ENCODE peak calls at places on chromosomes 7 and 10, in nine cellular contexts. One of them, this sample, is unnamed.

GRCh38 chr7:55189447-55189760 is 170.6 kb downstream of the EGFR start:
- DNase-seq in fibroblast of pulmonary artery: no peak
- DNase-seq in CD4-positive, CD25-positive, alpha-beta regulatory T cell: no peak
- DNase-seq in GM06990: no peak
- DNase-seq in cardiac fibroblast: no peak
- DNase-seq in brain microvascular endothelial cell: no peak
- DNase-seq in choroid plexus epithelial cell: peak
- DNase-seq in cardiac muscle cell: no peak
- DNase-seq in IMR-90: no peak
- DNase-seq in this sample: no peak

GRCh38 chr10:132001238-132001977 is 19.7 kb upstream of the BNIP3 start:
- DNase-seq in fibroblast of pulmonary artery: peak
- DNase-seq in CD4-positive, CD25-positive, alpha-beta regulatory T cell: no peak
- DNase-seq in GM06990: no peak
- DNase-seq in cardiac fibroblast: peak
- DNase-seq in brain microvascular endothelial cell: no peak
- DNase-seq in choroid plexus epithelial cell: peak
- DNase-seq in cardiac muscle cell: peak
- DNase-seq in IMR-90: peak
- DNase-seq in this sample: no peak

GRCh38 chr7:157671358-157672255 is 334.8 kb downstream of the DNAJB6 start:
- DNase-seq in fibroblast of pulmonary artery: no peak
- DNase-seq in CD4-positive, CD25-positive, alpha-beta regulatory T cell: no peak
- DNase-seq in GM06990: no peak
- DNase-seq in cardiac fibroblast: no peak
- DNase-seq in brain microvascular endothelial cell: no peak
- DNase-seq in choroid plexus epithelial cell: no peak
- DNase-seq in cardiac muscle cell: no peak
- DNase-seq in IMR-90: no peak
- DNase-seq in this sample: no peak

GRCh38 chr7:4154882-4155281 is 527.2 kb upstream of the FOXK1 start:
- DNase-seq in fibroblast of pulmonary artery: no peak
- DNase-seq in CD4-positive, CD25-positive, alpha-beta regulatory T cell: no peak
- DNase-seq in GM06990: no peak
- DNase-seq in cardiac fibroblast: no peak
- DNase-seq in brain microvascular endothelial cell: no peak
- DNase-seq in choroid plexus epithelial cell: no peak
- DNase-seq in cardiac muscle cell: no peak
- DNase-seq in IMR-90: no peak
- DNase-seq in this sample: no peak

GRCh38 chr7:70347880-70348279 is 749.6 kb downstream of the AUTS2 start:
- DNase-seq in fibroblast of pulmonary artery: no peak
- DNase-seq in CD4-positive, CD25-positive, alpha-beta regulatory T cell: no peak
- DNase-seq in GM06990: peak
- DNase-seq in cardiac fibroblast: no peak
- DNase-seq in brain microvascular endothelial cell: no peak
- DNase-seq in choroid plexus epithelial cell: no peak
- DNase-seq in cardiac muscle cell: no peak
- DNase-seq in IMR-90: no peak
- DNase-seq in this sample: no peak

GRCh38 chr7:16933296-16934248 is 51.8 kb upstream of the AGR3 start:
- DNase-seq in fibroblast of pulmonary artery: peak
- DNase-seq in CD4-positive, CD25-positive, alpha-beta regulatory T cell: no peak
- DNase-seq in GM06990: no peak
- DNase-seq in cardiac fibroblast: no peak
- DNase-seq in brain microvascular endothelial cell: no peak
- DNase-seq in choroid plexus epithelial cell: no peak
- DNase-seq in cardiac muscle cell: no peak
- DNase-seq in IMR-90: no peak
- DNase-seq in this sample: no peak

GRCh38 chr7:155590215-155591023 is 44.1 kb upstream of the CNPY1 start:
- DNase-seq in fibroblast of pulmonary artery: peak
- DNase-seq in CD4-positive, CD25-positive, alpha-beta regulatory T cell: no peak
- DNase-seq in GM06990: no peak
- DNase-seq in cardiac fibroblast: peak
- DNase-seq in brain microvascular endothelial cell: peak
- DNase-seq in choroid plexus epithelial cell: peak
- DNase-seq in cardiac muscle cell: peak
- DNase-seq in IMR-90: peak
- DNase-seq in this sample: peak

GRCh38 chr7:2480071-2480410 is 3.8 kb upstream of the GRIFIN start:
- DNase-seq in fibroblast of pulmonary artery: no peak
- DNase-seq in CD4-positive, CD25-positive, alpha-beta regulatory T cell: no peak
- DNase-seq in GM06990: no peak
- DNase-seq in cardiac fibroblast: peak
- DNase-seq in brain microvascular endothelial cell: no peak
- DNase-seq in choroid plexus epithelial cell: peak
- DNase-seq in cardiac muscle cell: no peak
- DNase-seq in IMR-90: peak
- DNase-seq in this sample: peak

GRCh38 chr10:13633689-13634088 is 46.9 kb downstream of the PRPF18 start:
- DNase-seq in fibroblast of pulmonary artery: peak
- DNase-seq in CD4-positive, CD25-positive, alpha-beta regulatory T cell: no peak
- DNase-seq in GM06990: no peak
- DNase-seq in cardiac fibroblast: peak
- DNase-seq in brain microvascular endothelial cell: peak
- DNase-seq in choroid plexus epithelial cell: peak
- DNase-seq in cardiac muscle cell: peak
- DNase-seq in IMR-90: peak
- DNase-seq in this sample: no peak

DNA sequence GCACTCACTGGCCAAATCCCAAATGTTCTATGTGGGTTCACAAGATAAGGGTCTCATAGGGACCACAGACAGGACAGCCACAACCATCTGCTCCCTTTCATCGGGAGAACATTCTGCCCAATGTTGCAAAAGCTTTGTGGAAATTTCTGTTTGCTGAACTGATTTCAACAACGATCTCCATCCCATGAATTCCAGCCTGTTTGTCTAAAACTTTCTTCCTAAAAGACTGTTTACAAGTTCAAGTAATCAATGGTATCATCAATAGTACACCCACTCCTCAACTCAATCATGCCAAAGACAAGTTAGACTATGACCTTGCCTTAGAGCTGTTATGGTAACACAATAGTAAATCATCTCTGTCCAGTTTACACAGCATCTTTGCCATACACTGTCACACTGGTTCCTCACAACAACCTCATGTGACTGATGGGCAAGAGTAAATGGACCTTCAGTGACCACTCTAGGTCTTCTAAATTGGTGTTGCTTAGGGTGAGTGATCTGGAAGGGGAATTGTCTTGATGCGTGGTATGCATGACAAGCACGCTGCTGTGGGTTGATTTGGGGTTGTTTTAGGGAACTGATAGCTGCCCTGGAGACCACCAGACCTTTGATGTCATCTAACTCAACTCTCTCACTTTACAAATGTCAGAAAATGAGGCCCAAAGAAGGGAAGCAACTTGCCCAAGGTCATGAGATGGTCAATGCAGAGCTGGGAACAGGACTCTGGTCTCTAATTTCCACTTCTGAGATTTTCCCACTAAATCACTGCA is 95.1 kb downstream of the PPP1R3C start:
- DNase-seq in fibroblast of pulmonary artery: no peak
- DNase-seq in CD4-positive, CD25-positive, alpha-beta regulatory T cell: no peak
- DNase-seq in GM06990: no peak
- DNase-seq in cardiac fibroblast: no peak
- DNase-seq in brain microvascular endothelial cell: no peak
- DNase-seq in choroid plexus epithelial cell: no peak
- DNase-seq in cardiac muscle cell: no peak
- DNase-seq in IMR-90: no peak
- DNase-seq in this sample: no peak
- H3K4me3 ChIP-seq in fibroblast of pulmonary artery: no peak
- H3K4me3 ChIP-seq in CD4-positive, CD25-positive, alpha-beta regulatory T cell: no peak
- H3K4me3 ChIP-seq in GM06990: no peak
- H3K4me3 ChIP-seq in cardiac fibroblast: no peak
- H3K4me3 ChIP-seq in brain microvascular endothelial cell: no peak
- H3K4me3 ChIP-seq in choroid plexus epithelial cell: no peak
- H3K4me3 ChIP-seq in cardiac muscle cell: no peak
- H3K4me3 ChIP-seq in IMR-90: no peak
- H3K4me3 ChIP-seq in this sample: no peak

DNA sequence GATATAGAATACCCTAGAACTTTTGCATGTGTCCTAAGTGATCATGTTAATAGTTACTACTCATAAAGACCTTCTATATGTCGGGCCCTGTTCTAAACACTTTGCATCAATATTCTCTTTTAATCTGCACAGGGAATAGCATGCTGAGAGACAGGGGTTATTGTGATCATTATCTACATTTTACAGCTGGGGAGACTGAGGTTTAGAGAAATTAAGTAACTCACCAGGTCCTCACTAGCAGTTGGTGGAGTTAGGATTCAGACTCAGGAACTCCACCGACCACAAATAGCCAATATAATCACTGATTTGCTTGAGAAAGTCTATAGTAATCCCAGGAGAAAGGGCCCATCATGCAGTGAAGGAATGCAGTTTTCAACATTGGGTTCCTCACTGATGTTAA is 111.2 kb upstream of the ADO start:
- DNase-seq in fibroblast of pulmonary artery: no peak
- DNase-seq in CD4-positive, CD25-positive, alpha-beta regulatory T cell: no peak
- DNase-seq in GM06990: no peak
- DNase-seq in cardiac fibroblast: no peak
- DNase-seq in brain microvascular endothelial cell: no peak
- DNase-seq in choroid plexus epithelial cell: no peak
- DNase-seq in cardiac muscle cell: no peak
- DNase-seq in IMR-90: no peak
- DNase-seq in this sample: no peak
- H3K4me3 ChIP-seq in fibroblast of pulmonary artery: no peak
- H3K4me3 ChIP-seq in CD4-positive, CD25-positive, alpha-beta regulatory T cell: no peak
- H3K4me3 ChIP-seq in GM06990: no peak
- H3K4me3 ChIP-seq in cardiac fibroblast: no peak
- H3K4me3 ChIP-seq in brain microvascular endothelial cell: no peak
- H3K4me3 ChIP-seq in choroid plexus epithelial cell: no peak
- H3K4me3 ChIP-seq in cardiac muscle cell: no peak
- H3K4me3 ChIP-seq in IMR-90: no peak
- H3K4me3 ChIP-seq in this sample: no peak

GRCh38 chr10:104033966-104034365 is 51.7 kb downstream of the COL17A1 start:
- DNase-seq in fibroblast of pulmonary artery: no peak
- DNase-seq in CD4-positive, CD25-positive, alpha-beta regulatory T cell: no peak
- DNase-seq in GM06990: no peak
- DNase-seq in cardiac fibroblast: no peak
- DNase-seq in brain microvascular endothelial cell: no peak
- DNase-seq in choroid plexus epithelial cell: no peak
- DNase-seq in cardiac muscle cell: no peak
- DNase-seq in IMR-90: no peak
- DNase-seq in this sample: no peak

GRCh38 chr10:104032144-104032775 is 53.4 kb downstream of the COL17A1 start:
- DNase-seq in fibroblast of pulmonary artery: no peak
- DNase-seq in CD4-positive, CD25-positive, alpha-beta regulatory T cell: no peak
- DNase-seq in GM06990: no peak
- DNase-seq in cardiac fibroblast: no peak
- DNase-seq in brain microvascular endothelial cell: no peak
- DNase-seq in choroid plexus epithelial cell: no peak
- DNase-seq in cardiac muscle cell: no peak
- DNase-seq in IMR-90: no peak
- DNase-seq in this sample: no peak

GRCh38 chr10:104034401-104035053 is 51.2 kb downstream of the COL17A1 start:
- DNase-seq in fibroblast of pulmonary artery: no peak
- DNase-seq in CD4-positive, CD25-positive, alpha-beta regulatory T cell: no peak
- DNase-seq in GM06990: no peak
- DNase-seq in cardiac fibroblast: no peak
- DNase-seq in brain microvascular endothelial cell: no peak
- DNase-seq in choroid plexus epithelial cell: no peak
- DNase-seq in cardiac muscle cell: no peak
- DNase-seq in IMR-90: no peak
- DNase-seq in this sample: no peak

GRCh38 chr10:104035107-104035816 is 50.4 kb downstream of the COL17A1 start:
- DNase-seq in fibroblast of pulmonary artery: no peak
- DNase-seq in CD4-positive, CD25-positive, alpha-beta regulatory T cell: no peak
- DNase-seq in GM06990: no peak
- DNase-seq in cardiac fibroblast: no peak
- DNase-seq in brain microvascular endothelial cell: no peak
- DNase-seq in choroid plexus epithelial cell: no peak
- DNase-seq in cardiac muscle cell: no peak
- DNase-seq in IMR-90: no peak
- DNase-seq in this sample: no peak

DNA sequence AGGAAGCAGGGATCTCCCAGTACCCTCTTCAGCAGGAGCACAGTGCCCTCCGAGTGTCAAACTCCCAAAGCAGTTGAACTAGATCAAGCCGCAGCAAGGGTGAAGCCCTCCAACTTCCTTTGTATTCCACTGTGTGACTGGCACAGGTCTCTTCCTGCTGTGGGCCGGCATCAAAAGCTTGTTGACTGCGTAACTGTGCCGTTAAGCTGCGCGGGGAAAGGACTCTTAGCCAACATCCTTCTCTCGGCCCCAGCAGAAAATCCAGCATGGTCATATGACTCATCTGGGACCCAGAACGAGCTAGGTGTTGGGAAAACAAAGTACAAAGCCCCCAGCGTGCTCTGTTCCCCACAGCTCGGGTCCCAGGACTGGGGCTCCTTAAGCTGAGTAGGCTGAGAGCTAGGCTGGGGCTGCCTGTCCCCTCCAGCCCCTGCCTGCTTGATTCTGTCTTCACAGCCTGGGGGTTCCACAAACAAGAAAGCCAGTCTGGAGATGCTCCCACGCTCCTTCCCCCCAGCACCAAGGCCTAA is 52.2 kb downstream of the COL17A1 start:
- DNase-seq in fibroblast of pulmonary artery: no peak
- DNase-seq in CD4-positive, CD25-positive, alpha-beta regulatory T cell: no peak
- DNase-seq in GM06990: no peak
- DNase-seq in cardiac fibroblast: no peak
- DNase-seq in brain microvascular endothelial cell: no peak
- DNase-seq in choroid plexus epithelial cell: peak
- DNase-seq in cardiac muscle cell: no peak
- DNase-seq in IMR-90: no peak
- DNase-seq in this sample: no peak
- H3K4me3 ChIP-seq in fibroblast of pulmonary artery: no peak
- H3K4me3 ChIP-seq in CD4-positive, CD25-positive, alpha-beta regulatory T cell: no peak
- H3K4me3 ChIP-seq in GM06990: no peak
- H3K4me3 ChIP-seq in cardiac fibroblast: no peak
- H3K4me3 ChIP-seq in brain microvascular endothelial cell: no peak
- H3K4me3 ChIP-seq in choroid plexus epithelial cell: no peak
- H3K4me3 ChIP-seq in cardiac muscle cell: no peak
- H3K4me3 ChIP-seq in IMR-90: no peak
- H3K4me3 ChIP-seq in this sample: no peak

DNA sequence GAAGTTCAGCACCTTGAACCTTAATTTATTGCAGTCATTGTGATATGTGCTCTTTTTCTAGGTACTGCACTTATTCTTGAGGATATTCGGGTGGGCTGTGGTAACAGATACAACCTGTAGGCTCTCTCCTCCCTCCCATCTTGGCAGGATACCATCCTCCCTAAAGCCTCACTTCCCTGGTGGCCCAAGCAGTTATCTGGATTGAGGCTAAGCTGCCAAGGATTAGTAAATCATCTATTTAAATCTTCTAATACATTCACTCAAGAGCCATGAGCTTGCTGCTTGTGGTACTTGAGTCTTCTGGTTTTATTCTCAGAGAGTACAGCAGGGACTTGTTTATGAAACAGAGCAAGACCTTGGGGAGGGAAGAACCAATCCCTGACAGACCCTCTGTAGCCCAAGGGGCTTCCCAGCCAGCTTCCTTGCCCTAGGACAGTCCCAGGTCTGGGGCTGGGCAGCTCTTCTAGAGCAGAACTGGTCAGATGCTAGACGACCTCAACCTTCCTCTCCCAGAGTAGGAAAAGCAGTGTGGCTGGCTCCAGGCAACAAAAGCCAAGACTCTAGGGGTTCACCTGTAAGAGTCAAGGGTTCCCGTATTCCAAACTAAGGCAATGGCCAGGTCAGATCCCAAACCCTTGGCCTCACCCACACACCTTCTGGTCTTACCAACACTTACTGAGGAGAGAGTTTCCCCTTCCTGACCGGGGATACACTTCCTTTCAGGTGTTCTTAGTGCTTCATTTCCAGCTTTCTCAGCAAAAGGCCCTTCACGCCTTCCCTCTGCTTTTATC is 21.3 kb downstream of the WNT8B start:
- DNase-seq in fibroblast of pulmonary artery: no peak
- DNase-seq in CD4-positive, CD25-positive, alpha-beta regulatory T cell: no peak
- DNase-seq in GM06990: no peak
- DNase-seq in cardiac fibroblast: no peak
- DNase-seq in brain microvascular endothelial cell: no peak
- DNase-seq in choroid plexus epithelial cell: no peak
- DNase-seq in cardiac muscle cell: no peak
- DNase-seq in IMR-90: no peak
- DNase-seq in this sample: no peak
- H3K4me3 ChIP-seq in fibroblast of pulmonary artery: no peak
- H3K4me3 ChIP-seq in CD4-positive, CD25-positive, alpha-beta regulatory T cell: no peak
- H3K4me3 ChIP-seq in GM06990: no peak
- H3K4me3 ChIP-seq in cardiac fibroblast: no peak
- H3K4me3 ChIP-seq in brain microvascular endothelial cell: no peak
- H3K4me3 ChIP-seq in choroid plexus epithelial cell: no peak
- H3K4me3 ChIP-seq in cardiac muscle cell: no peak
- H3K4me3 ChIP-seq in IMR-90: no peak
- H3K4me3 ChIP-seq in this sample: no peak

This sample was measured in kidney.